ENCODE peak calls at places on chromosomes 7 and 10, in five cellular contexts. One of them, this sample, is unnamed.

GRCh38 chr10:31612082-31612481 is 293.1 kb downstream of the ZEB1 start:
- DNase-seq in endodermal cell: no peak
- DNase-seq in keratinocyte: no peak
- DNase-seq in H9: no peak
- DNase-seq in uterus: no peak
- DNase-seq in this sample: no peak

GRCh38 chr10:4266387-4267083 is 481.5 kb upstream of the KLF6 start:
- DNase-seq in H9: no peak
- DNase-seq in uterus: no peak
- DNase-seq in endodermal cell: no peak
- DNase-seq in keratinocyte: no peak
- DNase-seq in this sample: no peak

GRCh38 chr7:142459557-142459963 is 201.7 kb upstream of the PRSS58 start:
- DNase-seq in uterus: no peak
- DNase-seq in H9: peak; percentile 51
- DNase-seq in keratinocyte: peak; percentile 30
- DNase-seq in endodermal cell: peak; percentile 68
- DNase-seq in this sample: no peak

GRCh38 chr7:14197280-14197679 is 207.8 kb upstream of the ETV1 start:
- DNase-seq in endodermal cell: no peak
- DNase-seq in uterus: no peak
- DNase-seq in keratinocyte: no peak
- DNase-seq in H9: no peak
- DNase-seq in this sample: peak; percentile 63

GRCh38 chr7:79182283-79182682 is 271.2 kb downstream of the MAGI2 start:
- DNase-seq in keratinocyte: no peak
- DNase-seq in H9: no peak
- DNase-seq in uterus: no peak
- DNase-seq in endodermal cell: no peak
- DNase-seq in this sample: no peak

GRCh38 chr7:131581241-131582157 is 25.1 kb upstream of the PODXL start:
- DNase-seq in H9: peak; percentile 42
- DNase-seq in uterus: peak; percentile 30
- DNase-seq in endodermal cell: peak; percentile 64
- DNase-seq in keratinocyte: no peak
- DNase-seq in this sample: peak; percentile 84

GRCh38 chr7:151410405-151411390 is 860 bp upstream of the WDR86 start:
- DNase-seq in keratinocyte: no peak
- DNase-seq in uterus: no peak
- DNase-seq in endodermal cell: peak; percentile 86
- DNase-seq in H9: peak; percentile 68
- DNase-seq in this sample: no peak

GRCh38 chr10:122054046-122055025 is 65.4 kb downstream of the TACC2 start:
- DNase-seq in endodermal cell: peak; percentile 87
- DNase-seq in H9: peak; percentile 74
- DNase-seq in uterus: peak; percentile 77
- DNase-seq in keratinocyte: peak; percentile 15
- DNase-seq in this sample: peak; percentile 64

GRCh38 chr10:119339099-119339498 is 131.7 kb downstream of the GRK5 start:
- DNase-seq in keratinocyte: no peak
- DNase-seq in uterus: no peak
- DNase-seq in H9: no peak
- DNase-seq in endodermal cell: no peak
- DNase-seq in this sample: no peak

GRCh38 chr10:78588194-78588811 is 480.5 kb upstream of the ZMIZ1 start:
- DNase-seq in uterus: peak; percentile 72
- DNase-seq in keratinocyte: no peak
- DNase-seq in endodermal cell: peak; percentile 29
- DNase-seq in H9: peak; percentile 11
- DNase-seq in this sample: peak; percentile 52

GRCh38 chr7:46032936-46033335 is 111.9 kb upstream of the IGFBP3 start:
- DNase-seq in uterus: no peak
- DNase-seq in endodermal cell: no peak
- DNase-seq in keratinocyte: no peak
- DNase-seq in H9: no peak
- DNase-seq in this sample: no peak

GRCh38 chr10:121485443-121486139 is 112.7 kb downstream of the FGFR2 start:
- DNase-seq in uterus: no peak
- DNase-seq in keratinocyte: no peak
- DNase-seq in H9: no peak
- DNase-seq in endodermal cell: peak; percentile 58
- DNase-seq in this sample: no peak

GRCh38 chr10:76073524-76073923 is 642.1 kb downstream of the LRMDA start:
- DNase-seq in endodermal cell: no peak
- DNase-seq in uterus: no peak
- DNase-seq in H9: no peak
- DNase-seq in keratinocyte: no peak
- DNase-seq in this sample: no peak

GRCh38 chr7:100578246-100579183 is 4.8 kb upstream of the SAP25 start:
- DNase-seq in H9: peak; percentile 20
- DNase-seq in keratinocyte: no peak
- DNase-seq in endodermal cell: peak; percentile 32
- DNase-seq in uterus: no peak
- DNase-seq in this sample: no peak

GRCh38 chr10:76209135-76209534 is 777.7 kb downstream of the LRMDA start:
- DNase-seq in uterus: no peak
- DNase-seq in endodermal cell: peak; percentile 49
- DNase-seq in keratinocyte: no peak
- DNase-seq in H9: no peak
- DNase-seq in this sample: no peak

GRCh38 chr10:9608592-9608991 is 1409.1 kb upstream of the CELF2 start:
- DNase-seq in keratinocyte: no peak
- DNase-seq in endodermal cell: no peak
- DNase-seq in uterus: no peak
- DNase-seq in H9: no peak
- DNase-seq in this sample: no peak

GRCh38 chr10:130425169-130425568 is 289.0 kb downstream of the GLRX3 start:
- DNase-seq in keratinocyte: no peak
- DNase-seq in uterus: no peak
- DNase-seq in endodermal cell: peak; percentile 10
- DNase-seq in H9: no peak
- DNase-seq in this sample: no peak

GRCh38 chr7:100469227-100470044 is 5.4 kb upstream of the SPACDR start:
- DNase-seq in H9: peak; percentile 92
- DNase-seq in endodermal cell: peak; percentile 98
- DNase-seq in uterus: peak; percentile 90
- DNase-seq in keratinocyte: no peak
- DNase-seq in this sample: peak; percentile 86

GRCh38 chr10:80468806-80469421 is 14.8 kb downstream of the TSPAN14 start:
- DNase-seq in H9: no peak
- DNase-seq in uterus: no peak
- DNase-seq in keratinocyte: no peak
- DNase-seq in endodermal cell: no peak
- DNase-seq in this sample: no peak

GRCh38 chr10:123506455-123506854 is 159.7 kb upstream of the GPR26 start:
- DNase-seq in uterus: no peak
- DNase-seq in keratinocyte: no peak
- DNase-seq in H9: no peak
- DNase-seq in endodermal cell: peak; percentile 56
- DNase-seq in this sample: no peak

GRCh38 chr10:82294874-82295378 is 419.9 kb downstream of the NRG3 start:
- DNase-seq in H9: no peak
- DNase-seq in endodermal cell: no peak
- DNase-seq in uterus: no peak
- DNase-seq in keratinocyte: no peak
- DNase-seq in this sample: no peak

GRCh38 chr7:45982912-45983719 is 62.0 kb upstream of the IGFBP3 start:
- DNase-seq in keratinocyte: no peak
- DNase-seq in endodermal cell: peak; percentile 20
- DNase-seq in uterus: no peak
- DNase-seq in H9: no peak
- DNase-seq in this sample: no peak

GRCh38 chr7:98202367-98203195 is 8.7 kb upstream of the BHLHA15 start:
- DNase-seq in endodermal cell: no peak
- DNase-seq in H9: no peak
- DNase-seq in uterus: no peak
- DNase-seq in keratinocyte: no peak
- DNase-seq in this sample: no peak

GRCh38 chr10:31770307-31770902 is 158.2 kb downstream of the ARHGAP12 start:
- DNase-seq in endodermal cell: peak; percentile 76
- DNase-seq in keratinocyte: no peak
- DNase-seq in H9: no peak
- DNase-seq in uterus: no peak
- DNase-seq in this sample: no peak

GRCh38 chr10:61456095-61456789 is 3.1 kb upstream of the TMEM26 start:
- DNase-seq in endodermal cell: no peak
- DNase-seq in uterus: no peak
- DNase-seq in H9: no peak
- DNase-seq in keratinocyte: no peak
- DNase-seq in this sample: no peak
- TF ChIP-seq CTCF in endodermal cell: no peak
- TF ChIP-seq CTCF in uterus: no peak
- TF ChIP-seq CTCF in H9: no peak
- TF ChIP-seq CTCF in keratinocyte: no peak
- TF ChIP-seq CTCF in this sample: no peak

DNA sequence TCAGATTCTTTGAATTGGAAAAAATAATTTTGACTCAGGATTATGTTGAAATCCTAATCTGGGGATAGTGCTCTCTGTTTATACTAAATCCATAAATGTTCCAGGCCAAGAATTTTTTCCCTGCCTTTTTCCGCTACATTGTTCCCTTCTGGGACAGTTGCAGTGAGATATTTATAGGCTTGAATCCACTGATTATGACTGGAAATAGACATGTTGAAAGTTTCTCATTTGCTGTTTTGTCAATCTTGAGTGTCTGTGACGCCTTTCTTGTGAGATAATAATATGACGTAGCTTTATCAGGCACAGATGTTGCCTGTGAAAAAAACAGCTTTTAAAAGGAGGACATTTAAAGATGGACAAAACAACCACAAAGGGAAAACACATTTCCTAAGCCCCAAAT is 155.9 kb downstream of the ARID5B start:
- DNase-seq in keratinocyte: no peak
- DNase-seq in uterus: no peak
- DNase-seq in endodermal cell: no peak
- DNase-seq in H9: no peak
- DNase-seq in this sample: peak; percentile 65
- H3K4me1 ChIP-seq in keratinocyte: peaks cover 4% of the 10 kb centered on the region
- H3K4me1 ChIP-seq in uterus: no peaks in the 10 kb centered on the region
- H3K4me1 ChIP-seq in endodermal cell: no peaks in the 10 kb centered on the region
- H3K4me1 ChIP-seq in H9: no peaks in the 10 kb centered on the region
- H3K4me1 ChIP-seq in this sample: peaks cover 88% of the 10 kb centered on the region

GRCh38 chr10:47024399-47025252 is 113.4 kb downstream of the PTPN20 start:
- DNase-seq in keratinocyte: peak; percentile 25
- DNase-seq in H9: peak; percentile 85
- DNase-seq in endodermal cell: peak; percentile 91
- DNase-seq in uterus: peak; percentile 42
- DNase-seq in this sample: no peak
- TF ChIP-seq CTCF in keratinocyte: peak; percentile 91
- TF ChIP-seq CTCF in H9: peak; percentile 94
- TF ChIP-seq CTCF in endodermal cell: peak; percentile 95
- TF ChIP-seq CTCF in uterus: peak; percentile 74
- TF ChIP-seq CTCF in this sample: peak; percentile 81

GRCh38 chr7:2528481-2529095 is 9.0 kb downstream of the LFNG start:
- DNase-seq in uterus: no peak
- DNase-seq in H9: no peak
- DNase-seq in endodermal cell: no peak
- DNase-seq in keratinocyte: no peak
- DNase-seq in this sample: peak; percentile 20
- H3K4me1 ChIP-seq in uterus: peaks cover 13% of the 10 kb centered on the region
- H3K4me1 ChIP-seq in H9: no peaks in the 10 kb centered on the region
- H3K4me1 ChIP-seq in endodermal cell: peaks cover 19% of the 10 kb centered on the region
- H3K4me1 ChIP-seq in keratinocyte: peaks cover 53% of the 10 kb centered on the region
- H3K4me1 ChIP-seq in this sample: peaks cover 28% of the 10 kb centered on the region

GRCh38 chr10:93680414-93681047 is 21.9 kb downstream of the FRA10AC1 start:
- DNase-seq in H9: no peak
- DNase-seq in keratinocyte: no peak
- DNase-seq in endodermal cell: no peak
- DNase-seq in uterus: no peak
- DNase-seq in this sample: no peak
- TF ChIP-seq CTCF in H9: peak; percentile 53
- TF ChIP-seq CTCF in keratinocyte: no peak
- TF ChIP-seq CTCF in endodermal cell: peak; percentile 67
- TF ChIP-seq CTCF in uterus: no peak
- TF ChIP-seq CTCF in this sample: peak; percentile 51